ENCODE peak calls at places on chromosomes 2 and 18, in five cellular contexts. G, I, Y, T and X are unnamed samples.

GRCh38 chr2:85436836-85437487 is 18.4 kb downstream of the SH2D6 start:
- DNase-seq in G (no peak), I (no peak), T (no peak), Y (no peak), X (no peak)

GRCh38 chr18:35024965-35025364 is 16.2 kb upstream of the MAPRE2 start:
- DNase-seq in G (peak; percentile 89), I (no peak), Y (peak; percentile 67), T (no peak), X (no peak)

GRCh38 chr2:148130571-148130970 is 109.7 kb downstream of the MBD5 start:
- DNase-seq in G (peak; percentile 70), Y (no peak), I (no peak), T (no peak), X (no peak)

GRCh38 chr2:221602938-221603337 is 30.8 kb upstream of the EPHA4 start:
- DNase-seq in G (no peak), Y (no peak), T (no peak), I (no peak), X (no peak)

GRCh38 chr2:18209934-18210639 is 331.6 kb downstream of the KCNS3 start:
- DNase-seq in Y (no peak), G (peak; percentile 99), I (no peak), T (no peak), X (no peak)

GRCh38 chr2:148021059-148021985 is at the start of gene MBD5:
- DNase-seq in Y (peak; percentile 51), G (peak; percentile 57), T (no peak), I (peak; percentile 32), X (no peak)

GRCh38 chr2:1730047-1730937 is 14.0 kb downstream of the PXDN start:
- DNase-seq in G (peak; percentile 93), I (no peak), Y (no peak), T (no peak), X (no peak)

GRCh38 chr2:127392133-127392827 is 4.5 kb upstream of the MAP3K2 start:
- DNase-seq in Y (no peak), T (no peak), I (no peak), G (peak; percentile 73), X (no peak)